ENCODE peak calls at places on chromosomes 11 and 22, in six cellular contexts. X is astrocyte of the spinal cord; Y is CD8-positive, alpha-beta T cell; W is Calu3; D is chondrocyte; E is esophagus squamous epithelium. B is an unnamed sample.
A peak's percentile ranks its signal among the peaks of the same experiment; 100 is the strongest.

GRCh38 chr11:93905384-93905783 is 55.0 kb upstream of the VSTM5 start:
- DNase-seq in X (peak; percentile 80), Y (no peak), W (no peak), D (no peak), E (no peak), B (no peak)

GRCh38 chr22:46045459-46046298 is 68.7 kb upstream of the WNT7B start:
- DNase-seq in X (no peak), Y (no peak), W (no peak), D (peak; percentile 81), E (no peak), B (no peak)

GRCh38 chr11:46902694-46903093 is 15.7 kb downstream of the LRP4 start:
- DNase-seq in X (no peak), Y (no peak), W (no peak), D (no peak), E (no peak), B (no peak)

GRCh38 chr11:94740083-94740974 is 27.8 kb upstream of the AMOTL1 start:
- DNase-seq in X (no peak), Y (no peak), W (peak; percentile 6), D (no peak), E (no peak), B (peak; percentile 64)

GRCh38 chr11:17558025-17558780 is 11.1 kb downstream of the OTOG start:
- DNase-seq in X (no peak), Y (no peak), W (no peak), D (no peak), E (no peak), B (no peak)

GRCh38 chr11:57432017-57432590 is 5.2 kb upstream of the SLC43A3 start:
- DNase-seq in X (no peak), Y (no peak), W (no peak), D (no peak), E (no peak), B (no peak)

GRCh38 chr11:57798905-57799559 is 37.4 kb downstream of the CTNND1 start:
- DNase-seq in X (peak; percentile 23), Y (no peak), W (peak; percentile 87), D (no peak), E (no peak), B (no peak)

GRCh38 chr22:49413551-49413950 is 414.1 kb downstream of the BRD1 start:
- DNase-seq in X (no peak), Y (no peak), W (no peak), D (peak; percentile 53), E (no peak), B (no peak)

GRCh38 chr11:30351061-30351460 is 28.2 kb downstream of the ARL14EP start:
- DNase-seq in X (no peak), Y (no peak), W (no peak), D (no peak), E (no peak), B (no peak)

GRCh38 chr11:5932671-5933070 is 9.4 kb upstream of the OR56A3 start:
- DNase-seq in X (no peak), Y (no peak), W (no peak), D (peak; percentile 56), E (no peak), B (no peak)

GRCh38 chr11:69799582-69799981 is 19.6 kb downstream of the FGF3 start:
- DNase-seq in X (no peak), Y (no peak), W (peak; percentile 24), D (no peak), E (no peak), B (no peak)

GRCh38 chr22:36329217-36330078 is 58.3 kb downstream of the MYH9 start:
- DNase-seq in X (peak; percentile 97), Y (peak; percentile 91), W (peak; percentile 84), D (no peak), E (no peak), B (peak; percentile 40)

GRCh38 chr11:72722050-72722748 is 30.0 kb downstream of the ARAP1 start:
- DNase-seq in X (peak; percentile 90), Y (peak; percentile 87), W (peak; percentile 84), D (no peak), E (peak; percentile 69), B (peak; percentile 57)

GRCh38 chr11:7167976-7168740 is 79.4 kb downstream of the RBMXL2 start:
- DNase-seq in X (no peak), Y (no peak), W (no peak), D (no peak), E (no peak), B (no peak)

GRCh38 chr11:88508808-88509581 is 171.5 kb upstream of the CTSC start:
- DNase-seq in X (no peak), Y (no peak), W (peak; percentile 56), D (no peak), E (no peak), B (peak; percentile 68)

GRCh38 chr11:101870510-101870909 is 44.3 kb upstream of the CEP126 start:
- DNase-seq in X (peak; percentile 73), Y (no peak), W (no peak), D (no peak), E (no peak), B (no peak)

GRCh38 chr22:20965888-20966855 is 883 bp upstream of the AIFM3 start:
- DNase-seq in X (no peak), Y (no peak), W (no peak), D (no peak), E (no peak), B (no peak)

GRCh38 chr11:80188228-80188627 is 747.4 kb upstream of the TENM4 start:
- DNase-seq in X (no peak), Y (no peak), W (no peak), D (no peak), E (no peak), B (no peak)

GRCh38 chr11:31870609-31871309 is 59.6 kb upstream of the PAX6 start:
- DNase-seq in X (peak; percentile 32), Y (no peak), W (peak; percentile 67), D (no peak), E (no peak), B (peak; percentile 81)

GRCh38 chr11:70820712-70821111 is 422.4 kb downstream of the CTTN start:
- DNase-seq in X (no peak), Y (no peak), W (no peak), D (no peak), E (no peak), B (no peak)

GRCh38 chr11:798093-798713 is at the start of gene SLC25A22:
- DNase-seq in X (peak; percentile 68), Y (peak; percentile 85), W (peak; percentile 92), D (no peak), E (no peak), B (peak; percentile 93)
- TF ChIP-seq CTCF in X (peak; percentile 64), Y (peak; percentile 81), W (peak; percentile 91), D (peak; percentile 87), E (peak; percentile 77), B (peak; percentile 91)

GRCh38 chr22:43014876-43015676 is at the start of gene PACSIN2:
- DNase-seq in X (peak; percentile 99), Y (peak; percentile 99), W (peak; percentile 99), D (peak; percentile 100), E (peak; percentile 97), B (peak; percentile 100)

GRCh38 chr22:43012390-43012789 is 2.6 kb downstream of the PACSIN2 start:
- DNase-seq in X (no peak), Y (no peak), W (no peak), D (no peak), E (no peak), B (no peak)

GRCh38 chr22:43013355-43014061 is 1.4 kb downstream of the PACSIN2 start:
- DNase-seq in X (peak; percentile 39), Y (no peak), W (no peak), D (no peak), E (no peak), B (no peak)

GRCh38 chr22:43015677-43016042 is 711 bp upstream of the PACSIN2 start:
- DNase-seq in X (no peak), Y (no peak), W (no peak), D (no peak), E (no peak), B (no peak)

DNA sequence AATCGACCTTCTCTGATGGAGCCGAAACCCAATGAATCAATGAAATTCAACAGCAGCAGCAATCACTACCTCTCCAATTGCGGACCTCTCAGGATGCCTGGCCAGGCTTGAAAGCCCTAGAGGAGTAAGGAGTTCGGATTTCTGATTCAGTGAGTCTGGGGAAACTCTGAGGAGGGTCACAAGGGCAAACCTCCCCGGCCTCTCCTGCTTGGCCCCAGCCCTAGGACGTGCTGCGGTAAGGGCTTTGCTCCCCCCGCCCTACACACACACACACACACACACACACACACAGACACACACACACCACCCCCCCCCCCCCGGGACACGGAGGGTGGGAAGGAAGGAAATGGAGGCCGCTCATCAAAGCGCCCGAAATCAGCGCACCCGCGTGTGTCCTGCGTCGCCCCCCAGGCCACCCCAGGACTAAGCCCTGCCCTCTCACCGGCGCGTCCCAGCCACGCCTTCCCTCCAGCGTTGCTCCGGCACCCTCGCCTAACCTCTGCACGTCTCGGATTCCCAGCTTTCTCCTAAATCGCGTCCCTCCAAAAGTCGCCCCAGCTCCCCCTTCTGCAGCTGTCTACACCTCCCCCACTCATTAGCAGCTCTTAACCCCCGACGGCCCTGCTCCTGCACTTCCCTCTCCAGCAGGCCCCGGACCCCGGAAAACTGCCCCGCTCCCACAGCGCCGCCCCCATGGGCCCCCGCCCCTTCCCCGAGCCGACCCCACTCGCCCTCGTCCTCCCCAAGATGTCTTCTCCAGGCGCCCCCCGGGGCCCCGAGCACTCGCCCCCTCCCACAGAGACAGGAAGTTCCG is 680 bp downstream of the PACSIN2 start:
- DNase-seq in X (no peak), Y (peak; percentile 45), W (peak; percentile 54), D (no peak), E (no peak), B (peak; percentile 52)
- TF ChIP-seq CTCF in X (no peak), Y (no peak), W (no peak), D (no peak), E (no peak), B (no peak)

DNA sequence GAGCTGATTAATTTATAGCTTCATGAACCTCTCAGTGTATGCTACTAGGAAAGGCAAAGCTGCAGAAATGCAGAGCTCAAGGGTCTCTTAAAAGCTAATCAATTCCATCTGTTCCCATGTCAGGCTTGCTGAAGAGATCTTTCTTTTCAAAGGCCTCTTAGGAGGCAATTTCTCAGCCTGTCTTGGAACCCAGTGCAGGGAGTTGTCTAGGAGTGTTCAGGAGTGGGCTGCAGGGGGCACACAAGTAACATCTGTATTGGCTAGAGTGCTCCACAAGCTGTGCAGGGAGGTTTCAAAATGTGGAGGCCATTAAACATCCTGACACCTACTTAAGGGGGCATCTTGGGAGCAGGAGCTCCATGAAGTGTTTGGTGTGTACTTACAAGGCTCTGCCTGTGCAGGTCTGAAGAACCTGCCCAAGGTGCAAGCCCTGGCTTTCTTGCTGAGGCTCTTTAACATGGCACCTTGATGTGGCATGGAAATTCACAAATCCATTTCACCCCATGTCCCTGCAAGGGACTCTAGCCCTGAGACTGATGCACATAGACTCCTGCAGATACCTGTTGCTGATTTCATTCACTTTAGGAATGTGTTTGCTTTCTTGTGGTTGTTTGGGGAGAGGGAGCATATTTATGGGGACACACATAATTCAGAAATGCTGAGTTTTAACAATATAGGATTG is 134.7 kb downstream of the ME3 start:
- DNase-seq in X (peak; percentile 22), Y (no peak), W (no peak), D (no peak), E (no peak), B (no peak)
- TF ChIP-seq CTCF in X (no peak), Y (no peak), W (no peak), D (peak; percentile 65), E (no peak), B (no peak)

DNA sequence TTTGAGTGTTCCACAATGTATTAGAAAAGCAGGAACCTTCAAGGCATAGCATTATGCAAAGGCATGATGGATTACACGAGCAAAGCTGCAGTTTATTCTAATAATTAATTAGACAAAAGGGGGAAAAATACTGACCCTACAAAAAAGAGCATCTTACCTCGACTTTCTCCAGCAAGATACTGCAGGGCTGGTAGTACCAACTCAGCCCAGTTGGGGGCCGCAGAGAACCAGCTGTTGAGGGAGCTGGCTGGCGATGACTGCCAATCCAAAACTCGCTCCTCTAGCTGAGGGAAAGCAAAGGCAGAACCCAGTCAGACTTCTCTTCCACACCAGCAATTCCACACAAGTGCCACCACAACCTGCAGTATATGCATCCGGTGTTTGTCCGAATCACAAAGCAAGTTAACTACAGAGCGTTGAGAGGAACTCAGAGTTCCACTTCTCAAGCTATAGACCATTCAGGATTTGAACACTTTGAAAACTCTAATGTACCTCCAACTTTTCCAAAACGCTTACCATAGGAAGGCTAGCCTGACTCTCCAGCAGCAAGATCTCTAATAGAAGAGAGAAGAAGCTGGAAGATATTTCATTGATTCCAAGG is 13.7 kb downstream of the NFRKB start:
- DNase-seq in X (peak; percentile 10), Y (peak; percentile 49), W (peak; percentile 58), D (no peak), E (no peak), B (peak; percentile 73)
- TF ChIP-seq CTCF in X (peak; percentile 65), Y (peak; percentile 60), W (peak; percentile 28), D (peak; percentile 72), E (no peak), B (peak; percentile 76)